ENCODE peak calls at places on chromosomes 16 and 17, in ten cellular contexts. R, Y, P, U, S, H, I, B, N and T are unnamed samples.

GRCh38 chr17:7144203-7144602 is 29.6 kb upstream of the ASGR2 start:
- DNase-seq in P (no peak), H (no peak), S (no peak), R (no peak), I (no peak), N (no peak), B (no peak), U (no peak), Y (no peak), T (no peak)

GRCh38 chr16:84851192-84852127 is 31.7 kb downstream of the CRISPLD2 start:
- DNase-seq in S (peak), N (peak), R (no peak), P (peak), U (no peak), B (no peak), Y (no peak), H (no peak), I (no peak), T (no peak)

GRCh38 chr16:22050963-22051362 is 41.4 kb upstream of the VWA3A start:
- DNase-seq in Y (no peak), I (no peak), U (no peak), R (no peak), B (no peak), N (no peak), S (no peak), P (peak), H (no peak), T (no peak)

GRCh38 chr17:42819939-42820535 is 4.0 kb downstream of the BECN1 start:
- DNase-seq in P (peak), H (peak), I (peak), N (peak), Y (peak), B (peak), U (peak), S (no peak), R (peak), T (peak)

GRCh38 chr17:37158290-37158689 is 209.5 kb downstream of the AATF start:
- DNase-seq in S (no peak), I (no peak), Y (no peak), R (no peak), U (no peak), B (no peak), H (no peak), P (peak), N (no peak), T (no peak)

GRCh38 chr16:4115209-4115940 is 867 bp downstream of the ADCY9 start:
- DNase-seq in B (peak), U (peak), R (no peak), I (peak), N (peak), Y (peak), P (peak), H (no peak), S (no peak), T (peak)

GRCh38 chr17:79046501-79047280 is 22.7 kb downstream of the C1QTNF1 start:
- DNase-seq in P (no peak), Y (no peak), S (no peak), I (peak), U (no peak), B (no peak), N (no peak), H (no peak), R (no peak), T (no peak)

GRCh38 chr17:78325076-78325712 is 34.7 kb downstream of the SOCS3 start:
- DNase-seq in R (no peak), P (no peak), I (no peak), H (no peak), S (no peak), N (peak), U (no peak), B (peak), Y (no peak), T (no peak)

GRCh38 chr17:1994707-1995106 is 30.4 kb downstream of the RTN4RL1 start:
- DNase-seq in P (no peak), B (no peak), R (no peak), N (no peak), I (no peak), S (no peak), H (no peak), U (no peak), Y (no peak), T (no peak)

GRCh38 chr16:88810868-88811599 is 694 bp downstream of the APRT start:
- DNase-seq in U (peak), Y (peak), I (peak), P (peak), R (peak), S (no peak), N (peak), H (peak), B (no peak), T (peak)

GRCh38 chr16:3074860-3075545 is 9.6 kb downstream of the IL32 start:
- DNase-seq in H (peak), S (no peak), Y (no peak), I (no peak), B (peak), P (no peak), N (no peak), U (no peak), R (peak), T (no peak)

GRCh38 chr17:20922128-20922670 is 120.6 kb downstream of the USP22 start:
- DNase-seq in P (peak), U (no peak), Y (no peak), N (peak), I (no peak), S (no peak), R (no peak), H (no peak), B (peak), T (no peak)

GRCh38 chr16:3187798-3188674 is at the start of gene OR1F1:
- DNase-seq in Y (no peak), P (peak), B (no peak), U (peak), I (no peak), R (no peak), N (peak), S (no peak), H (no peak), T (peak)

GRCh38 chr16:27289669-27290068 is 21.1 kb upstream of the NSMCE1 start:
- DNase-seq in I (no peak), S (no peak), R (no peak), U (no peak), N (no peak), P (no peak), Y (no peak), H (no peak), B (no peak), T (no peak)

GRCh38 chr17:77495575-77495974 is 354.8 kb downstream of the SEC14L1 start:
- DNase-seq in R (no peak), S (no peak), Y (no peak), P (no peak), N (no peak), B (no peak), I (peak), H (peak), U (no peak), T (no peak)

GRCh38 chr16:22147853-22148252 is 14.5 kb upstream of the SDR42E2 start:
- DNase-seq in U (no peak), N (no peak), H (no peak), Y (no peak), R (no peak), B (no peak), P (no peak), I (no peak), S (no peak), T (no peak)

GRCh38 chr17:17075037-17075755 is 32.9 kb downstream of the MPRIP start:
- DNase-seq in P (peak), I (peak), B (no peak), Y (no peak), S (peak), N (peak), U (no peak), H (no peak), R (no peak), T (peak)

GRCh38 chr16:19595043-19595767 is 39.7 kb downstream of the VPS35L start:
- DNase-seq in B (no peak), Y (no peak), R (no peak), H (no peak), U (no peak), N (peak), I (no peak), P (peak), S (peak), T (no peak)

GRCh38 chr17:78174870-78175642 is 6.7 kb downstream of the SYNGR2 start:
- DNase-seq in N (no peak), S (no peak), I (no peak), H (no peak), R (peak), Y (no peak), B (no peak), U (peak), P (peak), T (no peak)

GRCh38 chr16:8919934-8920465 is 37.8 kb downstream of the LITAFD start:
- DNase-seq in B (no peak), I (no peak), S (no peak), R (no peak), U (no peak), Y (no peak), N (no peak), P (no peak), H (no peak), T (no peak)

GRCh38 chr17:61118871-61119270 is 280.8 kb upstream of the TBX2 start:
- DNase-seq in R (no peak), Y (no peak), N (no peak), B (no peak), H (no peak), U (no peak), P (no peak), S (no peak), I (no peak), T (no peak)

GRCh38 chr17:38325221-38325851 is 18.4 kb downstream of the GPR179 start:
- DNase-seq in S (no peak), N (no peak), H (no peak), Y (no peak), U (peak), P (no peak), R (peak), B (no peak), I (no peak), T (no peak)

GRCh38 chr17:51997723-51998122 is 160.8 kb downstream of the CA10 start:
- DNase-seq in R (no peak), P (no peak), N (no peak), B (no peak), S (no peak), I (no peak), H (no peak), Y (no peak), U (no peak), T (no peak)

GRCh38 chr17:32461853-32462617 is 17.7 kb downstream of the PSMD11 start:
- DNase-seq in N (peak), S (no peak), U (peak), H (peak), R (peak), Y (peak), P (peak), B (peak), I (no peak), T (peak)

GRCh38 chr16:89115216-89115949 is 21.7 kb downstream of the ACSF3 start:
- DNase-seq in Y (no peak), I (peak), N (peak), B (peak), P (peak), R (peak), H (peak), U (no peak), S (no peak), T (no peak)

GRCh38 chr16:1458336-1458976 is 14.1 kb upstream of the CCDC154 start:
- DNase-seq in R (no peak), I (no peak), P (no peak), Y (no peak), U (no peak), N (no peak), S (peak), H (peak), B (no peak), T (no peak)

GRCh38 chr17:32445075-32445427 is 741 bp downstream of the PSMD11 start:
- DNase-seq in N (peak), U (peak), B (peak), R (no peak), H (no peak), I (no peak), P (peak), S (no peak), Y (no peak), T (peak)

GRCh38 chr17:16239931-16240330 is 22.9 kb downstream of the PIGL start:
- DNase-seq in H (no peak), S (no peak), R (no peak), P (no peak), N (no peak), B (no peak), I (no peak), U (no peak), Y (no peak), T (no peak)

GRCh38 chr17:75516619-75517276 is 420 bp downstream of the TSEN54 start:
- DNase-seq in H (no peak), B (no peak), U (no peak), P (no peak), S (no peak), I (peak), N (peak), Y (peak), R (peak), T (peak)

GRCh38 chr17:65504141-65504540 is 57.3 kb downstream of the AXIN2 start:
- DNase-seq in B (no peak), P (no peak), R (no peak), U (no peak), I (no peak), H (no peak), N (no peak), S (no peak), Y (no peak), T (no peak)

GRCh38 chr16:11675561-11676511 is 7.6 kb downstream of the SNN start:
- DNase-seq in P (peak), I (no peak), B (no peak), R (no peak), N (no peak), Y (no peak), H (no peak), S (no peak), U (peak), T (no peak)

GRCh38 chr16:56801762-56802161 is 63.2 kb upstream of the SLC12A3 start:
- DNase-seq in Y (no peak), N (no peak), P (no peak), B (no peak), R (no peak), H (no peak), I (no peak), S (no peak), U (no peak), T (no peak)

GRCh38 chr16:67613808-67614207 is 31.1 kb upstream of the CARMIL2 start:
- DNase-seq in H (no peak), P (peak), B (no peak), N (no peak), U (peak), Y (peak), R (peak), S (no peak), I (no peak), T (peak)

DNA sequence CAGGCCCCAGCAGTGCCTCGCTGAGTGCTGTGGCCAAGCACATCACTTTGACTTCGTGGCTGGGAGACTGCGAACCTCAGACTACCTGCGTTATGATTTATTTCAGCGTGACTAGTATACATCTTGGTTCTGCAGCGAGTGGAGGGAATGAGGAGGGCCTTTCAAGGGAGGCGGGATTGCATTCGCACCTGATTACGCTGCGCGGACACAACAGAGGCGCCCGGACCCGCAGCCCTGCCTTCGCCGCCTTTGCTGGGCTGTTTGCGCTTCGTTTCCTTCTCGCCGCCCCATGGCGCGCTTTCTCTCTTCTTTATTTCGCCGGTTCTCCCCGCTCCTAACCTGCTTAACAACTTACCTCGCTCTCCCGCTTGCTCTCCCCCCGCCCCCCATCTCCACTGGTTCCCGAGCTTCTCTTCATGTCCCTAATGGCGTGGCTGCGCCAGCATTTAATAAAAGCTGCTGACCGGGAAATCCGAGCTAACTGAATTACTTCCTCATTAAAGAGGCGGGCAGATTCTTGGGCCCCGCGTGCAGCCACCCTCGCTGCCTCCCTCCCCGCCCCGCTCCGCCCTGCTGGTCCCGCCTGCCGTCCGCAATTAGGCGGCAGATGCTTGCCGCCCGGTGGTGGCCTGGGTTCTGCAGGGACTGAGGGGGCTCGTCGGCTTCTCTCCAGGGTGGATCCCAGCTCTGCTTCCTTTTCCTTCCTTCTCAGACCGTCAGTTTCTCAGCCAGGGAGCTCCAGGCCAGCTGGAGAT is 257.6 kb upstream of the SDK2 start:
- DNase-seq in H (no peak), Y (peak), U (peak), I (peak), P (no peak), S (no peak), R (peak), B (no peak), N (no peak), T (peak)
- TF ChIP-seq CTCF in H (no peak), Y (no peak), U (no peak), I (peak), P (no peak), S (no peak), R (no peak), B (no peak), N (no peak), T (no peak)

GRCh38 chr17:40857535-40857934 is 9.5 kb downstream of the KRT12 start:
- DNase-seq in R (no peak), U (no peak), N (peak), S (no peak), Y (no peak), P (no peak), H (no peak), B (no peak), I (no peak), T (no peak)

GRCh38 chr17:40859536-40859935 is 7.5 kb downstream of the KRT12 start:
- DNase-seq in H (no peak), R (no peak), N (no peak), I (no peak), P (no peak), B (no peak), U (no peak), Y (no peak), S (no peak), T (no peak)

GRCh38 chr17:40864661-40865380 is 2.2 kb downstream of the KRT12 start:
- DNase-seq in I (no peak), H (no peak), N (no peak), Y (no peak), S (no peak), R (no peak), P (no peak), B (no peak), U (no peak), T (no peak)

GRCh38 chr17:40866838-40867237 is at the start of gene KRT12:
- DNase-seq in S (no peak), R (no peak), B (no peak), I (no peak), N (no peak), H (no peak), Y (no peak), U (no peak), P (no peak), T (no peak)

DNA sequence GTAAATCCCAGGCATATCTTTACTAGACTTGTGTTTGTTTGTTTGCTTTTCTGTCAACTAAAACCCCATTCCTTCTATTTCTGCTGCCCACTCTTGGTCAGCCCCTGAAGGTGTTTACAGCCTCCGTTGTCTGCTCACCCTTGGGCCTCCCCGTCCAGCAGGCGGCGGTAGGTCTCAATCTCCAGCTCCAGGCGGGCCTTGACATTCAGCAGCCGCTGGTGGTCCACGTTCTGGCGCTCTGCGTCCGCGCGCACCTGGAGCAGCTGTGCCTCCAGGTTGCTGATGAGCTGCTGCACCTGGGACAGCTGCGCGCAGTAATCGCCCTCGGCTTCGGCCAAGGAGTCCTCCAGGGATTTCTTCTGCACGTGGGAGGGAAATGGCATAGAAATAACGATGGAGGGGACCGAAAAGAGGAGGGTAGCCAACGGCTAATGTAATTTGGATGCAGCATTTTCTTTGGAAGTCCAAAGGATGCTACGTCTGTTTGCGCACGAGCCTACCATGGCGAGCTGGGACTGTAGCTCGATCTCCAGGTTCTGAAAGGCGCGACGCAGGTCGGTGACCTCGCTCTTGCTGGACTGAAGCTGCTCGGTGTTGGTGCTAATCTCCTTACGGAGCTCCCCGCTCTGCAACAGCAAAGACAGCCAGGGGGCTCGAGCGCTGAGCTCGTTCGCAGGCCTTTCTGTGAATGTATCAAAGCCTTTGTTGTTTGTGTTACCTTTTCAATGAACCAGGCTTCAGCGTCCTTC is 3.9 kb downstream of the KRT12 start:
- DNase-seq in R (peak), P (no peak), U (peak), Y (peak), I (no peak), N (peak), H (no peak), B (no peak), S (no peak), T (peak)
- TF ChIP-seq CTCF in R (peak), P (peak), U (peak), Y (peak), I (peak), N (peak), H (no peak), B (peak), S (no peak), T (peak)

GRCh38 chr17:81165246-81166032 is at the start of gene PVALEF:
- DNase-seq in B (no peak), U (peak), N (no peak), I (no peak), Y (peak), H (no peak), S (no peak), R (no peak), P (no peak), T (peak)
- TF ChIP-seq CTCF in B (no peak), U (no peak), N (no peak), I (no peak), Y (no peak), H (no peak), S (no peak), R (no peak), P (no peak), T (no peak)

DNA sequence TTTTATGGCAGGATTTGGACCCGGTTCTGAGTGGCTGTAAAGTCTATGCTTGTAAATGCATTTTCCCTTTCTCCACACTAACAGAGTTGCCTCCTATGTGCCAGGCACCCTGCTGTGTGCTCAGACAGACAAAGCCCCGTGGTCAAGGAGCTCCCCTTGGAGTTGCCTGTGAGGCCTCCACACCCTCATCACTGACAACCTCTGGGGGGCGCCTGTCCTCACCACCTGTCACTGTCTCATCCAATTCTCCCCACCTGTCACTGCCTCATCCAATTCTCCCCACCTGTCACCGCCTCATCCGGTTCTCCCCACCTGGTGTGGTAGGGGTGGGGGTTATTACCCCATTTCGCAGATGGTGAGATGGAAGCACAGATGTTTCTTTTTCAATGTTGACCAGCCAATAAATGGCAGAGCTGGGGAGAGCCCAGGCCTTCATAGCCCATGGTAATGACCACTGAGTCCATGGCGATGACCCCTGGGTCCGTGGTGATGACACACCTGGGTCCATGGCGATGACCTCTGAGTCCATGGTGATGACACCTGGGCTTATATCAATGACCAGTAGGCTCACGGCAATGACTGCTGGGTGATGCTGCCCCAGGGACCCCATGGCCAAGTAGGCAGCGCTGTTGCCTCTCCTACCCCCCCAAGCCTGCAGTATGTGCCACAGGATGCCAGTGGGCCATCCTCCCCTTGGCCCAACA is 150.1 kb downstream of the IRF8 start:
- DNase-seq in I (peak), H (no peak), B (peak), N (no peak), P (no peak), S (no peak), R (peak), Y (no peak), U (no peak), T (no peak)
- TF ChIP-seq CTCF in I (no peak), H (no peak), B (peak), N (no peak), P (no peak), S (no peak), R (peak), Y (no peak), U (peak), T (no peak)

GRCh38 chr17:62755139-62755851 is 52.8 kb downstream of the MARCHF10 start:
- DNase-seq in N (peak), U (peak), P (no peak), H (no peak), Y (no peak), B (no peak), S (no peak), R (no peak), I (no peak), T (no peak)
- TF ChIP-seq CTCF in N (no peak), U (peak), P (no peak), H (no peak), Y (no peak), B (no peak), S (no peak), R (no peak), I (no peak), T (no peak)